ENCODE peak calls at places on chromosomes 1 and 21, in five cellular contexts. M, E, T, Z and K are unnamed samples.
A peak's percentile ranks its signal among the peaks of the same experiment; 100 is the strongest.

GRCh38 chr21:39660191-39660590 is 47.5 kb downstream of the B3GALT5 start:
- DNase-seq in M (no peak), T (peak; percentile 17), E (no peak), Z (peak; percentile 48), K (no peak)

GRCh38 chr1:154154534-154155181 is at the start of gene NUP210L:
- DNase-seq in T (no peak), Z (peak; percentile 26), E (peak; percentile 20), M (peak; percentile 91), K (no peak)

GRCh38 chr1:230204852-230205251 is 137.8 kb downstream of the GALNT2 start:
- DNase-seq in E (no peak), Z (no peak), M (no peak), T (no peak), K (no peak)

GRCh38 chr1:109912214-109912861 is 1.7 kb downstream of the CSF1 start:
- DNase-seq in Z (no peak), E (no peak), M (no peak), T (no peak), K (no peak)

GRCh38 chr1:57195436-57195941 is 228.4 kb downstream of the DAB1 start:
- DNase-seq in Z (no peak), T (no peak), M (no peak), E (peak; percentile 25), K (no peak)

GRCh38 chr1:59831529-59831928 is 16.8 kb downstream of the HOOK1 start:
- DNase-seq in M (no peak), Z (no peak), E (no peak), T (no peak), K (no peak)

GRCh38 chr1:237386362-237387143 is 344.6 kb downstream of the RYR2 start:
- DNase-seq in M (no peak), Z (peak; percentile 34), E (peak; percentile 46), T (peak; percentile 9), K (no peak)

GRCh38 chr1:167052389-167052788 is 37.8 kb downstream of the GPA33 start:
- DNase-seq in Z (peak; percentile 30), E (peak; percentile 56), M (peak; percentile 81), T (no peak), K (no peak)

GRCh38 chr1:36797761-36798160 is 236.6 kb downstream of the GRIK3 start:
- DNase-seq in M (no peak), E (no peak), Z (no peak), T (no peak), K (no peak)

GRCh38 chr1:211329764-211330201 is 3.1 kb downstream of the TRAF5 start:
- DNase-seq in E (no peak), M (no peak), T (no peak), Z (no peak), K (no peak)

GRCh38 chr1:110309768-110310167 is 29.4 kb upstream of the RBM15 start:
- DNase-seq in T (peak; percentile 13), M (no peak), E (no peak), Z (peak; percentile 23), K (no peak)

GRCh38 chr1:178093150-178093957 is 550 bp upstream of the RASAL2 start:
- DNase-seq in T (peak; percentile 96), E (peak; percentile 99), Z (peak; percentile 97), M (peak; percentile 96), K (peak; percentile 45)

GRCh38 chr1:92995420-92996130 is 34.3 kb upstream of the DIPK1A start:
- DNase-seq in T (no peak), Z (peak; percentile 35), E (no peak), M (no peak), K (no peak)

GRCh38 chr1:156964431-156964830 is 44.0 kb downstream of the LRRC71 start:
- DNase-seq in M (no peak), Z (no peak), T (no peak), E (no peak), K (no peak)

GRCh38 chr1:221039616-221040015 is 160.4 kb downstream of the HLX start:
- DNase-seq in M (no peak), T (peak; percentile 33), Z (no peak), E (no peak), K (no peak)

GRCh38 chr1:47738560-47739182 is 258.5 kb downstream of the TRABD2B start:
- DNase-seq in E (peak; percentile 81), T (peak; percentile 42), M (peak; percentile 72), Z (peak; percentile 82), K (no peak)

GRCh38 chr1:107225706-107226105 is 84.9 kb downstream of the NTNG1 start:
- DNase-seq in E (no peak), M (no peak), T (no peak), Z (no peak), K (no peak)

GRCh38 chr21:15006594-15007230 is 58.1 kb downstream of the NRIP1 start:
- DNase-seq in M (no peak), Z (no peak), E (no peak), T (no peak), K (no peak)

GRCh38 chr1:2541619-2542246 is 11.7 kb upstream of the HES5 start:
- DNase-seq in E (no peak), Z (peak; percentile 44), M (no peak), T (no peak), K (no peak)

GRCh38 chr1:89894210-89894668 is 73.4 kb downstream of the LRRC8D start:
- DNase-seq in T (peak; percentile 86), M (no peak), Z (no peak), E (no peak), K (no peak)

GRCh38 chr1:31707711-31708110 is 3.9 kb upstream of the COL16A1 start:
- DNase-seq in T (peak; percentile 68), E (no peak), M (no peak), Z (no peak), K (no peak)

GRCh38 chr1:198932351-198932991 is 293.6 kb downstream of the PTPRC start:
- DNase-seq in M (no peak), T (peak; percentile 85), Z (no peak), E (no peak), K (no peak)

GRCh38 chr1:110582378-110582777 is 23.8 kb downstream of the KCNA2 start:
- DNase-seq in E (no peak), M (no peak), Z (no peak), T (no peak), K (no peak)

GRCh38 chr1:40389871-40390560 is 16.5 kb downstream of the SMAP2 start:
- DNase-seq in E (no peak), Z (peak; percentile 61), M (no peak), T (no peak), K (no peak)

GRCh38 chr21:45326834-45327457 is 39.3 kb upstream of the POFUT2 start:
- DNase-seq in M (no peak), T (no peak), Z (no peak), E (no peak), K (no peak)

GRCh38 chr1:151716771-151717631 is at the start of gene CELF3:
- DNase-seq in T (no peak), E (peak; percentile 83), M (peak; percentile 76), Z (peak; percentile 49), K (no peak)

GRCh38 chr1:235671992-235672391 is 22.4 kb upstream of the GNG4 start:
- DNase-seq in Z (no peak), T (no peak), E (no peak), M (no peak), K (no peak)

GRCh38 chr1:78032964-78033796 is 12.6 kb upstream of the GIPC2 start:
- DNase-seq in Z (no peak), E (no peak), T (no peak), M (no peak), K (no peak)

GRCh38 chr1:94973271-94973922 is 46.5 kb upstream of the CNN3 start:
- DNase-seq in T (no peak), M (no peak), Z (no peak), E (no peak), K (no peak)

GRCh38 chr1:54282101-54282847 is 82.3 kb downstream of the MRPL37 start:
- DNase-seq in M (no peak), E (no peak), T (no peak), Z (no peak), K (no peak)

GRCh38 chr1:199743227-199743626 is 284.3 kb upstream of the NR5A2 start:
- DNase-seq in M (no peak), E (no peak), T (peak; percentile 80), Z (no peak), K (no peak)

GRCh38 chr1:42340093-42340492 is 5.1 kb upstream of the FOXJ3 start:
- DNase-seq in T (no peak), Z (peak; percentile 67), M (no peak), E (peak; percentile 67), K (no peak)
- H3K27ac ChIP-seq in T (no peak overlapping the region), Z (peak overlapping the region; percentile 61), M (no peak overlapping the region), E (peak overlapping the region; percentile 13), K (no peak overlapping the region)

GRCh38 chr1:177023249-177023648 is 141.3 kb downstream of the ASTN1 start:
- DNase-seq in E (no peak), T (no peak), Z (no peak), M (no peak), K (no peak)
- H3K9me3 ChIP-seq in E (no peaks in the 10 kb centered on the region), T (peaks cover 2% of the 10 kb centered on the region), Z (no peaks in the 10 kb centered on the region), M (no peaks in the 10 kb centered on the region), K (no peaks in the 10 kb centered on the region)

DNA sequence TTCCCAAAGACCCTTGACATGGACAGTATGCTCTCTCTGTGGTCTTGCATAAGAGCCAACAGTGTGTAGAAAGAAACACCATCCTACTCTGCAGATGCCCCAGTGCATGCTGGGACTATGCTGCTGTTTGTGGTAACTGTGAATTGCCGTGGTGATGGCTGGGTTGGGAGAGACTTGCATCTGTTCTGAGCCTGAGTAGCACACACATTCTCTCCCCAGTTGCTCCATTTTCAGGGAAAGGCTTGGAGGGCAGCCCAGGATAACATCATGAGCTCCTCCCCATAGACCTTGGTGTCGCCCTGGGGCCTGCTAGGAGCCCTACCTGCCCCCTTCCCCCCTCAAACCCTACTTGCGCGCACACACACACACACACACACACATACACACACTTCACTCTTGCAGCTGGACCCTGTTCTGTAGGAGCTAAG is 120.9 kb upstream of the IPO9 start:
- DNase-seq in Z (peak; percentile 55), T (no peak), M (no peak), E (no peak), K (no peak)
- H2AFZ ChIP-seq in Z (no peak overlapping the region), T (no peak overlapping the region), M (no peak overlapping the region), E (no peak overlapping the region), K (no peak overlapping the region)

GRCh38 chr21:42086969-42087368 is 15.9 kb downstream of the UMODL1 start:
- DNase-seq in Z (no peak), E (no peak), T (no peak), M (no peak), K (no peak)
- H3K27ac ChIP-seq in Z (no peak overlapping the region), E (no peak overlapping the region), T (no peak overlapping the region), M (no peak overlapping the region), K (no peak overlapping the region)

GRCh38 chr1:227622739-227623475 is 59.6 kb downstream of the ZNF678 start:
- DNase-seq in T (no peak), Z (no peak), M (no peak), E (no peak), K (no peak)
- H3K9me3 ChIP-seq in T (no peaks in the 10 kb centered on the region), Z (peaks cover 19% of the 10 kb centered on the region), M (no peaks in the 10 kb centered on the region), E (peaks cover 4% of the 10 kb centered on the region), K (no peaks in the 10 kb centered on the region)

GRCh38 chr1:15966081-15966955 is 9.6 kb downstream of the ZBTB17 start:
- DNase-seq in T (peak; percentile 48), E (no peak), M (no peak), Z (no peak), K (no peak)
- H2AFZ ChIP-seq in T (no peak overlapping the region), E (no peak overlapping the region), M (no peak overlapping the region), Z (no peak overlapping the region), K (no peak overlapping the region)